ENCODE peak calls at places on chromosome 6, in five cellular contexts. J is H9, X is ascending aorta, O is colonic mucosa, V is stomach. N is an unnamed sample. For H3K9me3 and H3K27me3, the result is how much of the 10 kb centered on the place peaks cover.

GRCh38 chr6:40899684-40900155 is 139.3 kb downstream of the UNC5CL start:
- DNase-seq in V (peak), O (peak), X (no peak), J (no peak), N (no peak)

GRCh38 chr6:34695729-34696188 is 808 bp downstream of the ILRUN start:
- DNase-seq in O (no peak), V (no peak), X (no peak), J (no peak), N (no peak)

GRCh38 chr6:14270925-14271791 is 153.6 kb downstream of the CD83 start:
- DNase-seq in J (no peak), V (peak), X (peak), O (peak), N (no peak)

GRCh38 chr6:26067367-26067766 is 19.9 kb upstream of the HFE start:
- DNase-seq in V (no peak), X (no peak), O (no peak), J (no peak), N (no peak)

GRCh38 chr6:2917801-2918495 is 14.8 kb upstream of the SERPINB9 start:
- DNase-seq in V (no peak), X (no peak), O (peak), J (no peak), N (no peak)

GRCh38 chr6:119856136-119856535 is 506.6 kb upstream of the MAN1A1 start:
- DNase-seq in J (no peak), O (no peak), X (no peak), V (no peak), N (no peak)

GRCh38 chr6:16438677-16439615 is 200.6 kb downstream of the GMPR start:
- DNase-seq in X (no peak), V (no peak), J (no peak), O (no peak), N (no peak)

GRCh38 chr6:160810238-160810637 is 108.2 kb downstream of the PLG start:
- DNase-seq in J (no peak), V (no peak), O (no peak), X (no peak), N (no peak)

GRCh38 chr6:106823732-106824351 is 150.7 kb downstream of the CD24 start:
- DNase-seq in J (peak), V (peak), X (no peak), O (peak), N (no peak)

GRCh38 chr6:101626264-101626663 is 232.8 kb downstream of the GRIK2 start:
- DNase-seq in V (no peak), X (no peak), J (no peak), O (no peak), N (no peak)

GRCh38 chr6:110786271-110786670 is 29.0 kb downstream of the CDK19 start:
- DNase-seq in O (no peak), J (no peak), X (no peak), V (no peak), N (no peak)

GRCh38 chr6:52653151-52653550 is 17.8 kb upstream of the TMEM14A start:
- DNase-seq in V (no peak), X (no peak), J (no peak), O (no peak), N (no peak)

GRCh38 chr6:43222418-43223059 is 6.7 kb downstream of the DNPH1 start:
- DNase-seq in O (no peak), X (no peak), V (no peak), J (no peak), N (no peak)

GRCh38 chr6:42556462-42556861 is 7.4 kb upstream of the UBR2 start:
- DNase-seq in J (no peak), X (no peak), O (peak), V (no peak), N (no peak)

GRCh38 chr6:106163966-106164877 is 78.1 kb downstream of the PRDM1 start:
- DNase-seq in O (no peak), J (no peak), X (peak), V (no peak), N (no peak)

GRCh38 chr6:712805-713204 is 19.9 kb upstream of the EXOC2 start:
- DNase-seq in J (no peak), X (no peak), O (no peak), V (no peak), N (no peak)

GRCh38 chr6:166008441-166009369 is 158.9 kb downstream of the TBXT start:
- DNase-seq in O (no peak), V (no peak), J (peak), X (no peak), N (no peak)

GRCh38 chr6:29813809-29814208 is 13.8 kb upstream of the HLA-G start:
- DNase-seq in X (no peak), O (no peak), J (no peak), V (no peak), N (no peak)

GRCh38 chr6:112193535-112194051 is 60.8 kb downstream of the LAMA4 start:
- DNase-seq in X (no peak), J (no peak), O (no peak), V (no peak), N (no peak)

GRCh38 chr6:1885576-1886003 is 275.9 kb downstream of the FOXC1 start:
- DNase-seq in O (no peak), X (no peak), J (no peak), V (no peak), N (no peak)

GRCh38 chr6:111837007-111837406 is 36.2 kb downstream of the FYN start:
- DNase-seq in X (no peak), O (no peak), V (no peak), J (no peak), N (no peak)

GRCh38 chr6:12158686-12159415 is 131.3 kb upstream of the EDN1 start:
- DNase-seq in X (no peak), O (no peak), V (no peak), J (no peak), N (no peak)
- TF ChIP-seq CTCF in X (no peak), O (no peak), V (no peak), J (peak), N (peak)

DNA sequence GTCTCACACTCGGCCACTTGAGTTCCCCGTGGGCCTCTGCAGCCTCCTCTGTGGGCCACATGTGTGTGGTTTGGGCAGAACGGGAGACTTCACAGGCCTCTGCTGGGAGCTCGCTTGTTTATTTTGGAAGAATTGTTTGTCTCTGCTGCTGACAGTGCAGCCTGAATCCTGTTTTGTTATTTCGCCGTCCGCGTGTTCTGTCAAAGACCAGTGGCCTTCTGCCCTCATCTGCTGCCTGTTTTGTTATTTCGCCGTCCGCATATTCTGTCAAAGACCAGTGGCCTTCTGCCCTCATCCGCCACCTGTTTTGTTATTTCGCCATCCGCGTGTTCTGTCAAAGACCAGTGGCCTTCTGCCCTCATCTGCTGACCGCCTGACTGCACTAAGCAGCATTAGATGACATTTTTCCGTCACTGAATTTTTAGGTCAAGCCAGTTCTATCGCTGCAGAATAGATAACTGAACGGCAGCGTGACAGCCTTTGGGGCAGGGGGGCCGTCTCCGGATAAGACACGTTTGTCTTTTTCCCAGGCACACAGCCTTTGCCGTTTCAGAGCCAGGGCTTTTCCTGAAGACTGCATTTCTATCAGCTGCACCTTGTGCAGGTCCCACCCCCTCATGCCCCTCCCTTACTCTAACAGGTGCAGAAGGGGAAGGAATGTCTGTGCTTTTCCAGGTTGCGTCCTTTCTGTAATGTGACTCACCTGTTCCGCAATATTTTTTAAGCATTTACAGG is 158.5 kb upstream of the AFDN start:
- DNase-seq in X (no peak), J (no peak), V (no peak), O (peak), N (no peak)
- H3K9me3 ChIP-seq in X (under half), J (under half), V (under half), O (under half), N (under half)

GRCh38 chr6:136890194-136890558 is 31.9 kb upstream of the SLC35D3 start:
- DNase-seq in V (no peak), J (no peak), X (no peak), O (no peak), N (no peak)

GRCh38 chr6:136890986-136891385 is 31.1 kb upstream of the SLC35D3 start:
- DNase-seq in V (no peak), X (no peak), O (no peak), J (no peak), N (no peak)

GRCh38 chr6:136886110-136886509 is 36.0 kb upstream of the SLC35D3 start:
- DNase-seq in V (no peak), X (no peak), J (no peak), O (no peak), N (no peak)

GRCh38 chr6:136889271-136890193 is 32.6 kb upstream of the SLC35D3 start:
- DNase-seq in V (no peak), J (no peak), O (no peak), X (no peak), N (no peak)

GRCh38 chr6:136887899-136888298 is 34.2 kb upstream of the SLC35D3 start:
- DNase-seq in J (no peak), V (no peak), O (no peak), X (no peak), N (no peak)
- H3K27me3 ChIP-seq in J (under half), V (under half), O (under half), X (under half), N (under half)

DNA sequence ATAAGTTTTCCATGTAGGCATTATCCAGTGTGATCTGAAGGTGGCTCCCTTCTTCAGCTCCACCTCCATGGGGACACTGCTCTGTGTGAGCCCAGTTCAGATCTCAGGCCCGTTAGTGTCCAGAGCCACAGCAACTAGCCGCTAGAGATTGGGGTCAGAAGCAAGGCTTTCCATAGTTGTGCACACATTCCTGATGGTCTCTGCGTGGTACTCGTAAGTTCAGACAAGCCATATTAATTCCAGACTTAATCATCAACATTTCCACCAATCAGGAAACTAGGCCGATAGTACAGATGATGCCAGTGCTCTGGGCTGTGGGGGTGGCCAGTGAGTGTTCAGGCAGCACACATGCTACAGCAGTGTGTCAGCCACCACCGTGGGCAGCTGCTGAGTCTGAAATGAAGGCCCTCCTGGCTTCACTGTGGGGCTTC is 17.5 kb upstream of the SYNCRIP start:
- DNase-seq in J (no peak), X (no peak), V (no peak), O (no peak), N (peak)
- TF ChIP-seq CTCF in J (no peak), X (no peak), V (no peak), O (no peak), N (peak)

DNA sequence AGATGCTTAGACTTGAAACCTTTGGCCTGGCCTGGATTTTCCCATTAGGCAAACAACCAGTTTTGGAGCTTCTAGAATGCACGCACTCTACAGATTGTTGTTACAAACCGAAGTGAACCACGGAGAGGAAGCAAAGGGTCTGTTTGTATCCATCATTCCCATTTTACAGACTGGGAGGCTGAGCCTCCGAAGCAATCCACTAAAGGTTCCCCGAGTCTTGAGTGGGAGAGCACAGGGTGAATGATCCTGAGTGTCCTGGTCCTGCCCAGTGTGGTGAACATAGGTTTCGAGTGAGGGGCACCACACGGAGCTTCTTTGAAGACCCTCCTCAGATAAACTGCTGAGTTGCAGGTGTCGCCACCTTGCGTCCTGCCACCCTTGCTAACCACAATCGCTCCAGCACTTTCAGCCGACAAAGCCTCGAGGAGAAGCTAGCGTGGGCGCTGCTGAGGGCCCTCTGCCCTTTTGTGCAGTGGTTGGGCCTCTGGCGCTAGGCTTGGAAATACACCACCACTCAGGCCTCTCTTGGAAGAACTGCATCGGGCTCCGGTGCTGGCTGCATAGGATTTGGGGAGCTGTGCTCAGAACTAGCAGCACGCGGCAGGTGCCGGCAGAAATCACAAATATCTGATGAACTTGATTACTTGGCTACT is 1.4 kb upstream of the PRDM13 start:
- DNase-seq in O (no peak), J (peak), V (no peak), X (no peak), N (no peak)
- H3K9me3 ChIP-seq in O (under half), J (under half), V (under half), X (under half), N (under half)

DNA sequence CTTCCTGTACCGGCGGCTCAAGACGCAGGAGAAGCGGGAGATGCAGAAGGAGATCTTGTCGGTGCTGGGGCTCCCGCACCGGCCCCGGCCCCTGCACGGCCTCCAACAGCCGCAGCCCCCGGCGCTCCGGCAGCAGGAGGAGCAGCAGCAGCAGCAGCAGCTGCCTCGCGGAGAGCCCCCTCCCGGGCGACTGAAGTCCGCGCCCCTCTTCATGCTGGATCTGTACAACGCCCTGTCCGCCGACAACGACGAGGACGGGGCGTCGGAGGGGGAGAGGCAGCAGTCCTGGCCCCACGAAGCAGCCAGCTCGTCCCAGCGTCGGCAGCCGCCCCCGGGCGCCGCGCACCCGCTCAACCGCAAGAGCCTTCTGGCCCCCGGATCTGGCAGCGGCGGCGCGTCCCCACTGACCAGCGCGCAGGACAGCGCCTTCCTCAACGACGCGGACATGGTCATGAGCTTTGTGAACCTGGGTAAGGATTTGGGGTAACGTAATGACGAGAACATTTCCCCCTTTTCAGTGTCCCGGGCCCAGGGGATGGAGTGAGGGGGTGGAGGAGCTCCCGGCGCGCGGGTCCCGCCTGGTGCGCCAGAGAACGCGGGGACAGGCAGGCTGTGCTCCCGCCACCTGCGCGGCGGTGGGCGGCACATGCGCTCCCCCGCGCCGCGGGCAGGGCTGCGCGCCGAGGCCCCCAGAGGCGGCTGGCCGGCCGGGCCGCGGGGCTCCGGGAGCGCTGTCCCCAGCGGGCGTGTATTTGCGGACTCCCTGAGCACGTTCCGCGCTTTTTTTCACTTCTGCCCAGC is 1.5 kb downstream of the BMP6 start:
- DNase-seq in V (no peak), X (no peak), J (peak), O (no peak), N (peak)
- H3K27me3 ChIP-seq in V (half or more), X (under half), J (half or more), O (under half), N (half or more)

DNA sequence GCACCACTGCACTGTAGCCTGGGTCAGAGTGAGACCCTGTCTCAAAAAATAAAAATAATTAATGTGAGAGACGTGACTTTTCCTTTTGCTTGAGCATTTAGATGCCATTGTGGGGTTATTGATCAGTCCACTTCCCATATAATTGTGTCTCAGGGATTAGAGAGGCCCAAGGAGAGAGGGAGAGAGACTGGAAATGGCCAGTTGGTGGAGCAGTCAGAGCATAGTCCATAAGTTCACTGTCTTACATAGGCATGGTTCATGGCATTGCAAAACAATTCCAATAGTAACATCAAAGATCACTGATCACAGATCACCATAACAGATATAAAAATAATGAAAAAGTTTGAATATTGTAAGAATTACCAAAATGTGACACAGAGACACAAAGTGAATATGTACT is 15.2 kb upstream of the SDHAF4 start:
- DNase-seq in O (no peak), J (no peak), V (no peak), X (no peak), N (no peak)
- TF ChIP-seq CTCF in O (no peak), J (peak), V (no peak), X (no peak), N (peak)

GRCh38 chr6:170182781-170183120 is 108.1 kb downstream of the DLL1 start:
- DNase-seq in V (no peak), O (peak), J (no peak), X (no peak), N (no peak)

GRCh38 chr6:170183521-170183920 is 107.4 kb downstream of the DLL1 start:
- DNase-seq in V (no peak), X (no peak), O (no peak), J (no peak), N (no peak)

GRCh38 chr6:170181338-170181690 is 109.6 kb downstream of the DLL1 start:
- DNase-seq in X (no peak), J (no peak), O (peak), V (no peak), N (no peak)

GRCh38 chr6:170180671-170181337 is 110.1 kb downstream of the DLL1 start:
- DNase-seq in V (no peak), O (peak), J (no peak), X (no peak), N (no peak)

DNA sequence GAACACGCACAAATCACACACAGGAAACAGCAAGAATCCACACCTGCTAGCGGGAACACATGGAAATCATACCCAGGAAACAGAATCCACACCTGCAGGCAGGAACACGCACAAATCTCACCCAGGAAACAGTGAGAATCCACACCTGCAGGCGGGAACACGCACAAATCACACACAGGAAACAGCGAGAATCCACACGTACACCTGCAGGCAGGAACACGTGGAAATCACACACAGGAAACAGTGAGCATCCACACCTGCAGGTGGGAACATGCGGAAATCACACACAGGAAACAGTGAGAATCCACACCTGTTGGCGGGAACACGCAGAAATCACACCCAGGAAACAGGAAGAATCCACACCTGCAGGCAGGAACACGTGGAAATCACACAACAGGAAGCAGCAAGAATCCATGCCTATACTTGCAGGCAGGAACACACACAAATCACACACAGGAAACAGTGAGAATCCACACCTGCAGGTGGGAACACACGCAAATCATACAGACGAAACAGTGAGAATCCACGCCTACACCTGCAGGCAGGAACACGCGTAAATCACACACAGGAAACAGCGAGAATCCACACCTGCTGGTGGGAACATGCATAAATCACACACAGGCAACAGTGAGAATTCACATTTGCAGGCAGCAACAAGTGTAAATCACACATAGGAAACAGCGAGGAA is 108.6 kb downstream of the DLL1 start:
- DNase-seq in J (no peak), V (no peak), O (no peak), X (no peak), N (no peak)
- H3K9me3 ChIP-seq in J (under half), V (under half), O (under half), X (under half), N (under half)

GRCh38 chr6:27501187-27501586 is 28.3 kb upstream of the ZNF184 start:
- DNase-seq in X (no peak), O (no peak), V (no peak), J (no peak), N (no peak)
- H3K27me3 ChIP-seq in X (under half), O (under half), V (half or more), J (under half), N (under half)

GRCh38 chr6:70215460-70215859 is 87.4 kb downstream of the COL9A1 start:
- DNase-seq in J (no peak), O (no peak), X (no peak), V (no peak), N (no peak)

GRCh38 chr6:70208235-70208790 is 94.6 kb downstream of the COL9A1 start:
- DNase-seq in X (no peak), J (no peak), V (no peak), O (no peak), N (no peak)

DNA sequence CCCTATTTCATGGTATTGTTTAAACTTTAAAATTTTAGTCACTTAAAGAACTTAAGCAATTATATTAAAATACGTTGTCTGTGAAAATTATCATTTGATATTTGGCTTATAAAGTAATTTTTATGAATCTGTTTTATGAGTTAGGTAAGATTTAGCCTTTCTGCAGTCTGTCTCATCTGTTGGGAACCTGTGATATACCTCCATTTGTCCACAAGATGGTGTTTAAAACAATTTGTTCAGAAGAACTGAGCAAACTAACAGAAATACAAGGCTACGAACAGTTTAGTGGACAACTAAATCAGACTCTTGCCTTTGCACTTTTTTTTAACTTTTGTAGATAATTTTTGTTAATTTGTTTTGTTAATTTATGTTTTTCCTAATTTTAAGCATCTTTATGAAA is 92.4 kb downstream of the COL9A1 start:
- DNase-seq in O (no peak), V (no peak), X (no peak), J (no peak), N (no peak)
- TF ChIP-seq CTCF in O (peak), V (peak), X (no peak), J (peak), N (peak)